ENCODE peak calls at places on chromosome 2, in four cellular contexts. R, J, A and F are unnamed samples.

GRCh38 chr2:189151897-189152296 is 27.7 kb downstream of the COL5A2 start:
- DNase-seq in A (no peak), R (no peak), J (no peak), F (no peak)

GRCh38 chr2:49261791-49262190 is 107.5 kb upstream of the FSHR start:
- DNase-seq in A (no peak), J (no peak), R (no peak), F (no peak)

GRCh38 chr2:96082211-96083063 is 33.9 kb downstream of the ADRA2B start:
- DNase-seq in R (no peak), A (no peak), J (no peak), F (peak; percentile 16)

GRCh38 chr2:60368437-60368836 is 185.0 kb downstream of the BCL11A start:
- DNase-seq in J (no peak), R (no peak), A (no peak), F (no peak)

GRCh38 chr2:231370749-231371429 is 24.6 kb upstream of the B3GNT7 start:
- DNase-seq in J (no peak), A (no peak), R (no peak), F (no peak)

GRCh38 chr2:84931384-84931821 is 25.9 kb downstream of the TMSB10 start:
- DNase-seq in J (no peak), A (no peak), R (no peak), F (no peak)

GRCh38 chr2:233012301-233012971 is 620 bp downstream of the NGEF start:
- DNase-seq in A (no peak), J (no peak), R (no peak), F (no peak)

GRCh38 chr2:7014201-7014640 is 97.0 kb downstream of the RNF144A start:
- DNase-seq in A (no peak), J (peak; percentile 27), R (peak; percentile 78), F (no peak)

GRCh38 chr2:74079522-74080341 is 68.0 kb downstream of the BOLA3 start:
- DNase-seq in R (no peak), J (no peak), A (no peak), F (no peak)

GRCh38 chr2:86223682-86224560 is 24.7 kb downstream of the MRPL35 start:
- DNase-seq in A (no peak), J (no peak), R (no peak), F (no peak)

GRCh38 chr2:211161236-211161635 is 604.8 kb downstream of the CPS1 start:
- DNase-seq in R (no peak), J (no peak), A (no peak), F (no peak)

GRCh38 chr2:239779592-239779983 is 245.6 kb downstream of the NDUFA10 start:
- DNase-seq in R (no peak), J (no peak), A (no peak), F (no peak)

GRCh38 chr2:8803658-8804379 is 33.6 kb downstream of the KIDINS220 start:
- DNase-seq in J (peak; percentile 59), A (peak; percentile 63), R (no peak), F (no peak)

GRCh38 chr2:127901339-127902072 is 15.8 kb upstream of the AMMECR1L start:
- DNase-seq in J (no peak), R (peak; percentile 67), A (no peak), F (peak; percentile 67)

GRCh38 chr2:192051533-192051932 is 143.2 kb downstream of the TMEFF2 start:
- DNase-seq in R (no peak), A (no peak), J (no peak), F (no peak)

GRCh38 chr2:204795156-204795555 is 249.9 kb downstream of the PARD3B start:
- DNase-seq in R (no peak), A (no peak), J (no peak), F (no peak)

GRCh38 chr2:181586569-181587076 is 70.3 kb downstream of the CERKL start:
- DNase-seq in J (no peak), A (no peak), R (no peak), F (no peak)

GRCh38 chr2:233919938-233920337 is 2.8 kb downstream of the TRPM8 start:
- DNase-seq in J (peak; percentile 8), R (no peak), A (no peak), F (no peak)

GRCh38 chr2:121136323-121136722 is 148.7 kb downstream of the TFCP2L1 start:
- DNase-seq in R (no peak), J (no peak), A (no peak), F (no peak)

GRCh38 chr2:233100192-233100998 is 40.3 kb downstream of the INPP5D start:
- DNase-seq in J (peak; percentile 70), R (no peak), A (no peak), F (no peak)

GRCh38 chr2:179265082-179265575 is 497 bp upstream of the SESTD1 start:
- DNase-seq in A (no peak), R (no peak), J (no peak), F (no peak)

GRCh38 chr2:113225505-113226259 is 51.9 kb downstream of the PSD4 start:
- DNase-seq in A (peak; percentile 46), R (no peak), J (no peak), F (no peak)

GRCh38 chr2:215772003-215772402 is 241.3 kb downstream of the MREG start:
- DNase-seq in R (no peak), A (peak; percentile 54), J (no peak), F (no peak)

GRCh38 chr2:127413782-127414743 is 4.2 kb upstream of the PROC start:
- DNase-seq in A (no peak), R (no peak), J (no peak), F (no peak)

GRCh38 chr2:143632751-143633374 is 503.6 kb downstream of the ARHGAP15 start:
- DNase-seq in A (no peak), R (no peak), J (no peak), F (no peak)

GRCh38 chr2:193824474-193824873 is 1629.7 kb upstream of the TMEFF2 start:
- DNase-seq in A (no peak), R (no peak), J (no peak), F (no peak)

GRCh38 chr2:232365621-232366321 is 12.8 kb upstream of the ALPP start:
- DNase-seq in A (peak; percentile 66), J (no peak), R (no peak), F (no peak)

GRCh38 chr2:112800881-112801583 is 16.7 kb upstream of the IL1A start:
- DNase-seq in A (no peak), J (no peak), R (no peak), F (no peak)

GRCh38 chr2:70886541-70886987 is 49.1 kb upstream of the ATP6V1B1 start:
- DNase-seq in A (no peak), J (no peak), R (no peak), F (no peak)

GRCh38 chr2:223880779-223881178 is 43.4 kb upstream of the AP1S3 start:
- DNase-seq in A (no peak), R (no peak), J (no peak), F (no peak)